ENCODE peak calls at places on chromosome 1, in four cellular contexts. W is kidney tubule cell, G is Panc1, U is NCI-H1105. V is an unnamed sample.

GRCh38 chr1:26856604-26857469 is 6.1 kb upstream of the SFN start:
- DNase-seq in G (no peak), U (no peak), W (no peak), V (peak)

GRCh38 chr1:175933801-175934200 is 190.4 kb upstream of the TNR start:
- DNase-seq in G (no peak), W (no peak), U (no peak), V (no peak)

GRCh38 chr1:200909071-200909470 is 14.4 kb downstream of the INAVA start:
- DNase-seq in U (no peak), G (no peak), W (no peak), V (no peak)

GRCh38 chr1:86150553-86151055 is 6.0 kb downstream of the COL24A1 start:
- DNase-seq in W (no peak), U (no peak), G (no peak), V (no peak)

GRCh38 chr1:55043726-55044125 is 4.4 kb downstream of the PCSK9 start:
- DNase-seq in U (no peak), W (no peak), G (no peak), V (no peak)

GRCh38 chr1:52142220-52143153 is 598 bp downstream of the ZFYVE9 start:
- DNase-seq in W (peak), G (no peak), U (peak), V (peak)

GRCh38 chr1:45246760-45247159 is 40.4 kb upstream of the ZSWIM5 start:
- DNase-seq in U (no peak), G (peak), W (peak), V (peak)

GRCh38 chr1:200252526-200252925 is 157.3 kb downstream of the ZNF281 start:
- DNase-seq in U (no peak), G (no peak), W (no peak), V (no peak)

GRCh38 chr1:155082941-155083541 is 4.4 kb downstream of the EFNA3 start:
- DNase-seq in G (no peak), U (no peak), W (no peak), V (no peak)

GRCh38 chr1:63886348-63886747 is 112.5 kb downstream of the ROR1 start:
- DNase-seq in U (no peak), G (no peak), W (no peak), V (no peak)

GRCh38 chr1:209646558-209646957 is 5.7 kb downstream of the LAMB3 start:
- DNase-seq in W (peak), G (no peak), U (no peak), V (no peak)

GRCh38 chr1:3566951-3567350 is 44.4 kb downstream of the MEGF6 start:
- DNase-seq in U (no peak), W (no peak), G (no peak), V (no peak)

GRCh38 chr1:243343970-243344749 is 88.3 kb downstream of the SDCCAG8 start:
- DNase-seq in G (peak), U (peak), W (peak), V (peak)

GRCh38 chr1:109805486-109806180 is 41.9 kb upstream of the EPS8L3 start:
- DNase-seq in G (no peak), W (no peak), U (no peak), V (no peak)

GRCh38 chr1:246750752-246751151 is 26.5 kb downstream of the SCCPDH start:
- DNase-seq in W (no peak), G (no peak), U (no peak), V (no peak)

GRCh38 chr1:40302475-40302874 is 14.6 kb downstream of the COL9A2 start:
- DNase-seq in W (no peak), U (no peak), G (no peak), V (no peak)

GRCh38 chr1:91751281-91751680 is 134.7 kb downstream of the TGFBR3 start:
- DNase-seq in G (no peak), W (no peak), U (no peak), V (no peak)

GRCh38 chr1:175317309-175317708 is 124.7 kb upstream of the KIAA0040 start:
- DNase-seq in U (no peak), W (no peak), G (no peak), V (no peak)

GRCh38 chr1:153652795-153653507 is 5.6 kb upstream of the SNAPIN start:
- DNase-seq in G (no peak), U (no peak), W (peak), V (peak)

GRCh38 chr1:85049735-85050166 is 1.5 kb upstream of the MCOLN3 start:
- DNase-seq in G (no peak), U (no peak), W (no peak), V (no peak)

GRCh38 chr1:8120693-8121260 is 94.7 kb upstream of the ERRFI1 start:
- DNase-seq in W (no peak), U (no peak), G (peak), V (peak)

GRCh38 chr1:226369110-226369509 is 38.8 kb downstream of the PARP1 start:
- DNase-seq in U (no peak), G (no peak), W (no peak), V (no peak)

V was measured in mammary epithelial cell.